ENCODE peak calls at places on chromosomes 3 and 15, in four cellular contexts. E, Q, T and F are unnamed samples.

GRCh38 chr3:112390783-112391641 is 58.1 kb downstream of the CD200 start:
- DNase-seq in E (no peak), Q (no peak), T (no peak), F (peak; percentile 12)

GRCh38 chr3:59436164-59436958 is 386.5 kb upstream of the CFAP20DC start:
- DNase-seq in Q (no peak), E (no peak), T (no peak), F (no peak)

GRCh38 chr3:196207833-196208607 is 3.2 kb downstream of the ZDHHC19 start:
- DNase-seq in Q (peak; percentile 77), T (peak; percentile 88), E (no peak), F (no peak)

GRCh38 chr3:111758642-111759041 is 100.4 kb upstream of the PHLDB2 start:
- DNase-seq in T (no peak), E (no peak), Q (no peak), F (no peak)

GRCh38 chr15:80849308-80849707 is 70.1 kb downstream of the CEMIP start:
- DNase-seq in T (no peak), Q (peak; percentile 72), E (no peak), F (no peak)

GRCh38 chr3:26118165-26118564 is 328.3 kb downstream of the OXSM start:
- DNase-seq in Q (no peak), E (no peak), T (no peak), F (no peak)

GRCh38 chr3:99895106-99895705 is 77.5 kb downstream of the CMSS1 start:
- DNase-seq in T (no peak), Q (no peak), E (no peak), F (no peak)

GRCh38 chr3:30456263-30456662 is 150.1 kb upstream of the TGFBR2 start:
- DNase-seq in T (no peak), E (no peak), Q (no peak), F (no peak)

GRCh38 chr3:101884776-101885175 is 35.5 kb downstream of the NFKBIZ start:
- DNase-seq in E (no peak), T (no peak), Q (no peak), F (no peak)

GRCh38 chr3:110995461-110996226 is 76.0 kb upstream of the NECTIN3 start:
- DNase-seq in T (no peak), E (no peak), Q (no peak), F (no peak)

GRCh38 chr15:99096173-99096893 is 8.5 kb upstream of the SYNM start:
- DNase-seq in E (no peak), Q (no peak), T (no peak), F (no peak)

GRCh38 chr15:70792171-70792573 is 28.8 kb upstream of the UACA start:
- DNase-seq in T (no peak), E (no peak), Q (no peak), F (no peak)

GRCh38 chr3:195732951-195733350 is 12.2 kb downstream of the MUC20 start:
- DNase-seq in Q (peak; percentile 75), T (no peak), E (no peak), F (no peak)

GRCh38 chr15:90851945-90852344 is 16.4 kb upstream of the FURIN start:
- DNase-seq in E (no peak), T (no peak), Q (no peak), F (no peak)

GRCh38 chr3:54211097-54211496 is 88.7 kb downstream of the CACNA2D3 start:
- DNase-seq in Q (no peak), T (no peak), E (no peak), F (no peak)

GRCh38 chr15:79170256-79170664 is 79.7 kb upstream of the RASGRF1 start:
- DNase-seq in E (no peak), T (no peak), Q (no peak), F (no peak)

GRCh38 chr3:68919000-68919399 is 13.3 kb downstream of the TAFA4 start:
- DNase-seq in Q (no peak), E (no peak), T (no peak), F (no peak)

GRCh38 chr3:65793495-65794200 is 245.1 kb downstream of the MAGI1 start:
- DNase-seq in T (no peak), E (no peak), Q (no peak), F (no peak)

GRCh38 chr15:39179980-39180379 is 400.9 kb upstream of the THBS1 start:
- DNase-seq in E (no peak), Q (no peak), T (no peak), F (no peak)

GRCh38 chr3:51696954-51697353 is 9.9 kb upstream of the GRM2 start:
- DNase-seq in T (no peak), Q (no peak), E (no peak), F (no peak)

GRCh38 chr3:12139111-12139511 is 19.6 kb downstream of the TIMP4 start:
- DNase-seq in T (no peak), E (peak; percentile 23), Q (no peak), F (peak; percentile 8)

GRCh38 chr3:32138545-32139104 is 32.2 kb downstream of the GPD1L start:
- DNase-seq in Q (no peak), T (no peak), E (no peak), F (no peak)

GRCh38 chr15:67019069-67019468 is 46.3 kb upstream of the SMAD3 start:
- DNase-seq in E (no peak), T (no peak), Q (no peak), F (no peak)

GRCh38 chr15:100030586-100031249 is 297.5 kb upstream of the LYSMD4 start:
- DNase-seq in Q (no peak), T (no peak), E (no peak), F (no peak)

GRCh38 chr3:11544413-11545181 is 99.1 kb downstream of the VGLL4 start:
- DNase-seq in E (peak; percentile 12), Q (no peak), T (no peak), F (no peak)

GRCh38 chr3:128432898-128433629 is 33.6 kb downstream of the DNAJB8 start:
- DNase-seq in Q (peak; percentile 81), E (no peak), T (no peak), F (no peak)

GRCh38 chr3:21292971-21293370 is 458.0 kb downstream of the ZNF385D start:
- DNase-seq in E (no peak), T (no peak), Q (no peak), F (no peak)

GRCh38 chr3:21294768-21295167 is 456.2 kb downstream of the ZNF385D start:
- DNase-seq in E (no peak), T (no peak), Q (no peak), F (no peak)

GRCh38 chr3:21290557-21290956 is 460.5 kb downstream of the ZNF385D start:
- DNase-seq in E (no peak), Q (no peak), T (no peak), F (no peak)
- TF ChIP-seq CTCF in E (no peak), Q (peak; percentile 30), T (peak; percentile 44), F (peak; percentile 70)

DNA sequence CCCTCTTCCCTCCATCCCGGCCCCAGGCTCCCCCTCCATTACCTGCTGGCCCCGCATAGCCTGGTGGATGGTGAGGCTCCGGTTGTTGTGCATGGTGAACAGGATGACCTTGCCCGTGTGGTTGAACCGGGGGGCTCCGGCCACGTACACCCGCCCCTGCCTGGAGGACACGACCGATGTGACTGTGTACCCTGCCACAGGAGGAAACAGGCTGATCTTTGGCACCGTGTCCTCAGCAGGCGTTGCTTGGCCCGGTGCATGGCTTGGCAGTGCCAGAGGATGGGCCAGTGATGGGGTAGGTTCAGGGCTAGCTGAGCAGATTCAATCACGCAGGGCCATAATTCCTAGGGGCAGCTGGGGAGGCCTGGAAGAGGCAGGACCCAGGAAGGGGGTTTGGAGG is 58.1 kb downstream of the FEM1B start:
- DNase-seq in T (no peak), E (no peak), Q (no peak), F (no peak)
- TF ChIP-seq CTCF in T (no peak), E (no peak), Q (no peak), F (no peak)

GRCh38 chr15:25345943-25346342 is 92.9 kb downstream of the UBE3A start:
- DNase-seq in E (no peak), Q (no peak), T (no peak), F (no peak)
- TF ChIP-seq CTCF in E (no peak), Q (no peak), T (no peak), F (no peak)

GRCh38 chr3:131028844-131029243 is 2.2 kb downstream of the NEK11 start:
- DNase-seq in Q (no peak), E (no peak), T (no peak), F (no peak)

GRCh38 chr3:131036200-131036816 is 9.6 kb downstream of the NEK11 start:
- DNase-seq in E (no peak), Q (no peak), T (no peak), F (no peak)

GRCh38 chr3:131031660-131032059 is 5.0 kb downstream of the NEK11 start:
- DNase-seq in Q (no peak), E (no peak), T (no peak), F (no peak)

GRCh38 chr3:131036986-131037385 is 10.3 kb downstream of the NEK11 start:
- DNase-seq in Q (no peak), T (no peak), E (no peak), F (no peak)

DNA sequence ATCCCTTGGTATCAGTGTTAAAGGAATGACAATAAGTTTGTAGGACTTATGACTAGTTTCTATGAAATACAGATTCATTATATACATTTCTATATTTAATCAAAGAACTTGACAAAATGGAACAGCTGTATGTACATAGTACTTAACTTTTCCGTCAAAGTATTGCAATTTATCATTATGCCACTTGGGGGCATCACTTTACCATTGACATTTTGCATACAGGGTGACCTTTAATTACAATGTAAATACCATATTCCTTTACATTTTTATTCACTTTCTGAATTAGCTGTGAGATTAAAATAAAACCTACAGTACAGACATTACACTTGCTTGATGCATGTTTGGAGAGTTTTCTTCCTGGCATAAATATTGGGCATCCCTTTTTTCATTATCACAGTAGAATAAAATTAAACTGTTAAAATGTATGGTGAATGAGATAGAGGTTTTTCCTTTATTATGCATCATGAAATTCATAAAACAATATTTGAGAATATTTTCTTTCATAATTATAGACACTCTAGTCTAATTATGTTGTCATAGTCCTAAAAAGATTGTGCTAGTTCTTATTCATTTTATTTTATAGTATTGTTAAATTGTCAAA is 6.9 kb downstream of the NEK11 start:
- DNase-seq in E (no peak), Q (no peak), T (peak; percentile 50), F (peak; percentile 37)
- TF ChIP-seq CTCF in E (peak; percentile 38), Q (peak; percentile 37), T (peak; percentile 54), F (peak; percentile 79)

GRCh38 chr3:94234177-94234788 is 171.4 kb downstream of the NSUN3 start:
- DNase-seq in E (no peak), T (peak; percentile 12), Q (no peak), F (peak; percentile 20)
- TF ChIP-seq CTCF in E (peak; percentile 43), T (peak; percentile 65), Q (peak; percentile 54), F (peak; percentile 79)

DNA sequence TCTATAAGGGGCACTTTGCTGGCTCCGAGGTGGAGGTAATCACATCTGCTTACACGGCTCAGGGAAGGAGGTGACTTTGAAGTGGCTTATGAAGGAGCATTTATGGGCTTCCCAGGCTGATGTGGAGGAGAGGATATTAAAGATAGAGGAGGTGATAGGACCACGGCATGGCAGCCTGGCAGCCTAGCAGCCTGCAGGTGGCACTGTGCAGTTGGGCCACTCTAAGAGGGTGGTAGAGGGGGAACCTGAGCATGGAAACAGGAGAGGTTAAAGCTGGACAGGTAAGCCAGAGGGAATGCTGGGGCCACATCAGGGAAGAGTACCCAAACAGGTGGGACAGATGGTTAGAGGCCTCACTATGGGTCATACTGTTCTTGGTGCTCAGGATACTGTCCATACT is 375.0 kb downstream of the WDR72 start:
- DNase-seq in Q (peak; percentile 58), T (no peak), E (no peak), F (no peak)
- TF ChIP-seq CTCF in Q (peak; percentile 28), T (peak; percentile 30), E (no peak), F (peak; percentile 30)

GRCh38 chr15:93495799-93496637 is 407.0 kb upstream of the RGMA start:
- DNase-seq in Q (no peak), T (no peak), E (no peak), F (no peak)
- TF ChIP-seq CTCF in Q (no peak), T (no peak), E (no peak), F (no peak)

GRCh38 chr3:13885704-13886010 is 5.8 kb upstream of the WNT7A start:
- DNase-seq in T (no peak), E (no peak), Q (no peak), F (no peak)
- TF ChIP-seq CTCF in T (no peak), E (no peak), Q (no peak), F (no peak)